ENCODE peak calls at places on chromosomes 6 and 20, in five cellular contexts. G is choroid plexus epithelial cell, I is HAP-1, P is colonic mucosa, Y is A549. W is an unnamed sample.

GRCh38 chr6:158387036-158387435 is 74.8 kb downstream of the TULP4 start:
- DNase-seq in G (no peak), I (no peak), P (no peak), Y (peak; percentile 27), W (no peak)

GRCh38 chr6:35049885-35050284 is 91.3 kb downstream of the TCP11 start:
- DNase-seq in G (peak; percentile 95), I (no peak), P (peak; percentile 56), Y (no peak), W (no peak)

GRCh38 chr6:137816133-137816579 is 50.9 kb upstream of the TNFAIP3 start:
- DNase-seq in G (peak; percentile 42), I (no peak), P (no peak), Y (no peak), W (no peak)

GRCh38 chr6:41021832-41022231 is 17.2 kb downstream of the UNC5CL start:
- DNase-seq in G (peak; percentile 65), I (no peak), P (no peak), Y (peak; percentile 83), W (no peak)

GRCh38 chr20:45322952-45323383 is 14.9 kb upstream of the MATN4 start:
- DNase-seq in G (peak; percentile 50), I (no peak), P (peak; percentile 74), Y (peak; percentile 63), W (no peak)

GRCh38 chr20:47727170-47727880 is 58.0 kb downstream of the SULF2 start:
- DNase-seq in G (no peak), I (no peak), P (peak; percentile 49), Y (no peak), W (peak; percentile 75)

GRCh38 chr6:281469-282103 is 10.7 kb upstream of the DUSP22 start:
- DNase-seq in G (no peak), I (no peak), P (no peak), Y (no peak), W (no peak)

GRCh38 chr6:159127701-159128100 is 41.5 kb upstream of the FNDC1 start:
- DNase-seq in G (no peak), I (no peak), P (no peak), Y (no peak), W (no peak)

GRCh38 chr6:38542031-38542430 is 97.7 kb downstream of the BTBD9 start:
- DNase-seq in G (peak; percentile 87), I (no peak), P (no peak), Y (no peak), W (no peak)

GRCh38 chr6:110233769-110234374 is 53.6 kb downstream of the CDC40 start:
- DNase-seq in G (peak; percentile 66), I (no peak), P (no peak), Y (no peak), W (peak; percentile 30)

GRCh38 chr6:127539292-127539691 is 20.2 kb upstream of the MTCL3 start:
- DNase-seq in G (peak; percentile 65), I (no peak), P (no peak), Y (no peak), W (no peak)

GRCh38 chr6:33981421-33981820 is 164.5 kb downstream of the GRM4 start:
- DNase-seq in G (no peak), I (peak; percentile 1), P (peak; percentile 31), Y (no peak), W (no peak)

GRCh38 chr6:118934461-118935330 is at the start of gene MCM9:
- DNase-seq in G (peak; percentile 86), I (peak; percentile 95), P (peak; percentile 94), Y (peak; percentile 76), W (peak; percentile 97)

DNA sequence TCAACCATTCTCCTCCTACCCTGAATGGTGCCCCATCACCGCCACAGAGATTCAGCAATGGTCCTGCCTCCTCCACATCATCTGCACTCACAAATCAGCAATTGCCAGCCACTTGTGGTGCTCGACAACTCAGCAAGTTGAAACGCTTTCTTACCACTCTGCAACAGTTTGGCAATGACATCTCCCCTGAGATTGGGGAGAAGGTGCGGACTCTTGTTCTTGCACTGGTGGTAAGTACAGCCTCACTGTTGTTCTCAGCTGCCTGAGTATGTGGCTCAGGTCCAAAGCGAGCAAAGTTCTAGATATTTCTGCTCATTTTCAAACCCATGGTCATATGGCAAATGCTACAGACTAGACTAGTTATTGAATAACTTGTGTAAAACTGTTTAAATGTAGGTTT is 51.0 kb upstream of the C20orf144 start:
- DNase-seq in G (no peak), I (no peak), P (no peak), Y (no peak), W (no peak)
- H3K4me3 ChIP-seq in G (no peak overlapping the region), I (no peak overlapping the region), P (no peak overlapping the region), Y (no peak overlapping the region), W (no peak overlapping the region)

GRCh38 chr6:100335999-100336398 is 128.7 kb downstream of the SIM1 start:
- DNase-seq in G (no peak), I (no peak), P (no peak), Y (no peak), W (no peak)
- H3K4me3 ChIP-seq in G (no peak overlapping the region), I (no peak overlapping the region), P (no peak overlapping the region), Y (no peak overlapping the region), W (no peak overlapping the region)

GRCh38 chr20:58891686-58892125 is 39.2 kb downstream of the GNAS start:
- DNase-seq in G (peak; percentile 51), I (peak; percentile 52), P (peak; percentile 29), Y (peak; percentile 42), W (no peak)

GRCh38 chr20:58893355-58894151 is 41.0 kb downstream of the GNAS start:
- DNase-seq in G (no peak), I (peak; percentile 45), P (no peak), Y (no peak), W (no peak)

GRCh38 chr20:58892126-58892931 is 39.8 kb downstream of the GNAS start:
- DNase-seq in G (peak; percentile 51), I (peak; percentile 90), P (peak; percentile 74), Y (peak; percentile 80), W (peak; percentile 84)

GRCh38 chr20:58891076-58891685 is 38.7 kb downstream of the GNAS start:
- DNase-seq in G (peak; percentile 70), I (peak; percentile 85), P (peak; percentile 78), Y (peak; percentile 57), W (peak; percentile 82)

DNA sequence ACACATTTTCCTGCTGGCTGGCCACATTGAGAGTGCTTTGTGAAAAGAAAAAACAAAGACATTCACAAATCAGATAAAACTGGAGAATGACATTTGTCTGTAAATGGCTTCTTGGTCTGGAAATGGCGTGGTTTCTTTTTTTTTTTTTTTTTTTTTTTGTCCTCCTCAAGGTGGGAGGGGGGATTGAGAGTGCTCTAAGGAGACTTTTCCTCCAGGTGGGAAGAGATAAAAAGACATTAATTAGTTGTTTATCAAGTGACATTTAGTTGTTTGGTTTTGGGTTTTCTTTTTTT is 40.4 kb downstream of the GNAS start:
- DNase-seq in G (no peak), I (no peak), P (no peak), Y (peak; percentile 19), W (no peak)
- H3K4me3 ChIP-seq in G (peak overlapping the region; percentile 81), I (peak overlapping the region; percentile 75), P (peak overlapping the region; percentile 56), Y (peak overlapping the region; percentile 99), W (peak overlapping the region; percentile 70)

DNA sequence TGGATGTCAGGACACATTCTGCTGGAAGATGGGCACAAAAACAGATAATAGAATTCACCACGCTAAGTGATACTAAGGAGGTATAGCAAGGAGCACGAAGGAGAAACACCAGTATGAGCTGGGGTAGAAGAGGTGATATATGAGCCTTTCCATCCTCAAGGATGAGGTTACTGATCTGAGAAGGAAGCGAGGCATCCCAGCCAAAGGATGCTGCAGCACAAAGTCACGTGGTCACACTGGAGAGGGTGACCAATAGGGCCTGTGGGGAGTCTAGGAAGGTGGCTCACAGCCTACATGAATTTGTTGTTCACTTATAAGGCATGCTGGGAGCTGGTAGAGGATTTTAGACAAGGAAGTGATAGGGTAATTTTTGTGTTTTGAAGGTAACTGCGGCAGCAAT is 1.4 kb downstream of the GINS1 start:
- DNase-seq in G (no peak), I (no peak), P (no peak), Y (no peak), W (no peak)
- H3K4me3 ChIP-seq in G (no peak overlapping the region), I (peak overlapping the region; percentile 78), P (no peak overlapping the region), Y (peak overlapping the region; percentile 81), W (peak overlapping the region; percentile 95)

GRCh38 chr6:117345292-117345610 is 79.9 kb downstream of the VGLL2 start:
- DNase-seq in G (no peak), I (no peak), P (no peak), Y (no peak), W (no peak)

GRCh38 chr6:117346142-117346930 is 79.4 kb downstream of the ROS1 start:
- DNase-seq in G (peak; percentile 41), I (no peak), P (no peak), Y (no peak), W (no peak)

GRCh38 chr6:117344444-117345291 is 79.3 kb downstream of the VGLL2 start:
- DNase-seq in G (no peak), I (no peak), P (no peak), Y (no peak), W (no peak)
- H3K4me3 ChIP-seq in G (no peak overlapping the region), I (no peak overlapping the region), P (no peak overlapping the region), Y (no peak overlapping the region), W (no peak overlapping the region)

GRCh38 chr20:36206068-36206467 is 30.2 kb upstream of the AAR2 start:
- DNase-seq in G (no peak), I (no peak), P (no peak), Y (no peak), W (no peak)
- H3K4me3 ChIP-seq in G (no peak overlapping the region), I (no peak overlapping the region), P (no peak overlapping the region), Y (no peak overlapping the region), W (no peak overlapping the region)

DNA sequence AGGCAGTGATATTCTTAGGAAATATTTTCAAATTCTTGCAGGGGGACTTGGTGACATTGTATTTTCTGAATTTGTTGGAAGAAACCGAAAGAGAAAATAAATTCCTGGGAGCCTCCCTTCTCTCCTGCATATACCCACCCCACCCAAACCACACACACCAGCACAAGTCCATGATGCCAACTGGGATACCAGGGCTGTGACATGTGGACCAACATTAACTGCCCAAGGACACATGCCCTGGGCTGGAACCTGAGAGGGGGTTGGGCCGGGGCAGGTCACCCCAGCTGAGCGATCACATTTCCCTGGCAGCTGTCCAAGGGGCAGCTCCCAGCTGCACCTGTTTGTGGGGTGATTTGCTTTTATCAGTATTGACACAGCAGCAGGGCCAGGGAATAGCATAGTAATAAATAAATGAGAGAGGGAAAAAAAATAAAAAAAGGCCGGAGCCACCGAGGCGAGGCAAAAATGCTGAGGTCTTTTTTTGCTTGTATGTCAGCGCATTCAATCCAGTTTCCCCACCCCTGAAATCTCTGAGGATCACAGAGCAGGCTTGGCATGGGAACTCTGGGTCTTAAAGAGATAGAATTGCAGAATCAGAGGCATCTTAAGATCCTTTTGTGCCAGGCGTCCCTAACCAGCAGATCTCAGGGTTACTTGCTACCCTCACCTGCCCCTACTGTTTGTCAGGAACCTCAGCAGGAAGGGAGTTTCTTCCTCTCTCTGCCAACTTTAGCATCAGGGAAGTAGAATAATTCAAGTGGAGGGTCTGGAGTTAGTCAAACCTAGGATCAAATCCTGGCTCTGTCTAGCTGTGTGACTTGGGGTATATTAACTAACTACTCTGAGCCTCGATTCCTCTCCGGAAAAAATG is 66.5 kb upstream of the PIM1 start:
- DNase-seq in G (peak; percentile 38), I (peak; percentile 65), P (peak; percentile 93), Y (peak; percentile 56), W (peak; percentile 48)
- H3K4me3 ChIP-seq in G (peak overlapping the region; percentile 47), I (peak overlapping the region; percentile 4), P (peak overlapping the region; percentile 42), Y (peak overlapping the region; percentile 30), W (peak overlapping the region; percentile 44)

W was measured in GM06990.